ENCODE peak calls at places on chromosomes 11 and 22, in five cellular contexts. H is mucosa of descending colon, N is fibroblast of villous mesenchyme, X is heart left ventricle, B is cardiac fibroblast. S is an unnamed sample.

GRCh38 chr11:113675565-113675964 is 30.5 kb downstream of the TMPRSS5 start:
- DNase-seq in H (no peak), N (no peak), X (no peak), B (peak), S (no peak)

GRCh38 chr11:94732617-94733292 is 35.4 kb upstream of the AMOTL1 start:
- DNase-seq in H (no peak), N (peak), X (peak), B (peak), S (peak)

GRCh38 chr22:19769393-19769715 is 8.8 kb downstream of the TBX1 start:
- DNase-seq in H (peak), N (no peak), X (no peak), B (no peak), S (no peak)

GRCh38 chr11:118939948-118940598 is 14.3 kb upstream of the BCL9L start:
- DNase-seq in H (peak), N (no peak), X (peak), B (no peak), S (no peak)

GRCh38 chr11:31687861-31688260 is 123.3 kb downstream of the PAX6 start:
- DNase-seq in H (no peak), N (no peak), X (no peak), B (no peak), S (no peak)

GRCh38 chr22:42368379-42369249 is 63.6 kb downstream of the NFAM1 start:
- DNase-seq in H (peak), N (no peak), X (no peak), B (no peak), S (no peak)

GRCh38 chr11:30322162-30322561 is 742 bp upstream of the ARL14EP start:
- DNase-seq in H (no peak), N (no peak), X (no peak), B (no peak), S (no peak)

GRCh38 chr11:70772950-70773349 is 374.6 kb downstream of the CTTN start:
- DNase-seq in H (no peak), N (no peak), X (no peak), B (no peak), S (no peak)

GRCh38 chr11:2135018-2135569 is 4.1 kb downstream of the IGF2 start:
- DNase-seq in H (peak), N (no peak), X (peak), B (no peak), S (no peak)

GRCh38 chr11:103085758-103086365 is 6.1 kb downstream of the DCUN1D5 start:
- DNase-seq in H (no peak), N (peak), X (no peak), B (peak), S (peak)

DNA sequence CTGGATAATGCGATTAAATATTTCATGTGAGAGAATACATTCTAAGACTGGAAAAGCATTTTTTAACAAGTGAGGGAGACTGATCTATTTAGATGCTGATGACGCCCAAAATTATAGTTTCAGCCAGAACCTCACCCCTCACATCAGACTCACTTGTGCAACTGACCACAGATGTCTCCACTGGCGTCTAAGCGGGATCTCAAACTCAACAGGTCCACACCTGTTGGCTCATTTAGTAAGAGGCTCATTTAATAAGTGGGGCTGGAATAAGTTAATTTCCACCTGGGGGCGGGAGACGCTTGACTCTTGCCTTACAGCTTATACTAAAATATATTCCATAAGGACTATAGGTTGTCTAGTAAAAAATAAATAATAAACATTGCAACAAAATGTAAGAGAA is 47.5 kb downstream of the MORC2 start:
- DNase-seq in H (no peak), N (no peak), X (no peak), B (peak), S (peak)
- H3K4me3 ChIP-seq in H (no peak), N (peak), X (peak), B (no peak), S (peak)

GRCh38 chr11:63635762-63636465 is 21.7 kb upstream of the PLAAT3 start:
- DNase-seq in H (peak), N (peak), X (no peak), B (peak), S (peak)

GRCh38 chr11:63639195-63639832 is 25.1 kb upstream of the PLAAT3 start:
- DNase-seq in H (no peak), N (peak), X (no peak), B (peak), S (peak)

GRCh38 chr11:63643205-63643604 is 28.0 kb downstream of the ATL3 start:
- DNase-seq in H (no peak), N (no peak), X (no peak), B (no peak), S (no peak)

GRCh38 chr11:63641727-63642126 is 27.5 kb upstream of the PLAAT3 start:
- DNase-seq in H (no peak), N (peak), X (no peak), B (peak), S (peak)
- TF ChIP-seq CTCF in H (no peak), N (peak), X (no peak), B (no peak), S (no peak)

DNA sequence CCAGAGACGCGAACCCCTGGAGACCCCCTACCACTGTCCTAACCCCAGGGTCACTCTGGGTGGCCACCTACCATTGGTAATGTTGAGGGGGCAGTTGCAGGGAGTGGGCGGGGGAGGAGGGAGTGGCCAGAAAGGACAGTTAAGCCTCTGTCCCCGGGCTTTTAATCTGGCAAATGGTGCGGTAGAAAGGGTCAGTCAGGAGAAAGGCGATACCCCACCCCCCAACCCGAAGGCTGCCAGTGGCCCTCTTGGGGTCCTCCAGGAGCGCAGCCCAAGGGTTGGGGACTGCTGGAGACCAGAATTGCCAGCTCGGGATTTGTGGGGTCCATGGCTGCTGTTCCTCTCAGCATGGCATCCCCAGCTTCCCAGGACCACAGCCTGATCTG is 742 bp downstream of the P2RY2 start:
- DNase-seq in H (no peak), N (no peak), X (no peak), B (no peak), S (no peak)
- H3K4me3 ChIP-seq in H (peak), N (peak), X (peak), B (peak), S (peak)

DNA sequence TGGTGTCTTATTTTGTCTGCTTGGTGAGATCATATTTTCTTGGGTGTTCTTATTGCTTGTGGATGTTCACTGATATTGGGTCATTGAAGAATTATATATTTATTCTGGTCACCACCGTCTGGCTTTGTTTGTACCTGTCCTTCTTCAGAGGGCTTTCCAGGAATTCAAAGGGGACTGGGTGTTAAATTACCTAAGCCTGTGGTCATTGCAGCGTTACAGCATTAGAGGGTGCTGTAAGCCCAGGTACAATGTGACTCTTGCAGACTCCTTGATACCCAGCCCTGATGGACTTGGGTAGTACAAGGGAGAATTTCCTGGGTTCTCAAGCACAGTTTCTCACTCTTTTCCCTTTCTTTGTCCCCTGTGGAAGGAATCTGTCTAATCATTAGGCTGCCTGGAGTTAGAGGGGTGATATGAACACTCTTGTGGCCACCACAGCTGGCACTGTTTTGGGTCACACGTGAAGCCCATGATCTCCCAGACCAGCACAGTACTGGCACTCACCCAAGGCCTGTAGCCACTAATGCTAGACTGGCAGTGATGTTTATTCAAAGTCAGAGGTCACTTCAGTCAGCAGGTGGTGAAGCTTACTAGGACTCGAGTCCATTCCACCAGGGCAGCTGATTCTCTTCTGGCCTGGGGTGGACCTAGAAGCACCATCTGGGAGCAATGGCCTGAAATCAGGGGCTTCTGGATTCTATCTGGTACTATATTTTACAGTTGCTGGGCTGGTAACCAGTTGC is 56.1 kb upstream of the NARS2 start:
- DNase-seq in H (no peak), N (no peak), X (no peak), B (no peak), S (no peak)
- TF ChIP-seq CTCF in H (no peak), N (no peak), X (no peak), B (no peak), S (no peak)

GRCh38 chr11:85668157-85668556 is 3.2 kb upstream of the CREBZF start:
- DNase-seq in H (no peak), N (no peak), X (no peak), B (no peak), S (no peak)

GRCh38 chr11:85663781-85664560 is 958 bp downstream of the CREBZF start:
- DNase-seq in H (peak), N (peak), X (peak), B (peak), S (peak)

GRCh38 chr11:85664561-85665481 is at the start of gene CREBZF:
- DNase-seq in H (peak), N (peak), X (peak), B (peak), S (peak)

GRCh38 chr11:85666687-85667086 is 1.8 kb upstream of the CREBZF start:
- DNase-seq in H (no peak), N (no peak), X (no peak), B (no peak), S (no peak)

GRCh38 chr11:85665756-85666155 is 827 bp upstream of the CREBZF start:
- DNase-seq in H (no peak), N (peak), X (no peak), B (no peak), S (no peak)
- H3K4me3 ChIP-seq in H (no peak), N (no peak), X (no peak), B (no peak), S (no peak)

GRCh38 chr22:16917144-16918003 is 90.6 kb downstream of the GAB4 start:
- DNase-seq in H (peak), N (peak), X (peak), B (peak), S (peak)
- TF ChIP-seq CTCF in H (peak), N (peak), X (peak), B (peak), S (peak)

DNA sequence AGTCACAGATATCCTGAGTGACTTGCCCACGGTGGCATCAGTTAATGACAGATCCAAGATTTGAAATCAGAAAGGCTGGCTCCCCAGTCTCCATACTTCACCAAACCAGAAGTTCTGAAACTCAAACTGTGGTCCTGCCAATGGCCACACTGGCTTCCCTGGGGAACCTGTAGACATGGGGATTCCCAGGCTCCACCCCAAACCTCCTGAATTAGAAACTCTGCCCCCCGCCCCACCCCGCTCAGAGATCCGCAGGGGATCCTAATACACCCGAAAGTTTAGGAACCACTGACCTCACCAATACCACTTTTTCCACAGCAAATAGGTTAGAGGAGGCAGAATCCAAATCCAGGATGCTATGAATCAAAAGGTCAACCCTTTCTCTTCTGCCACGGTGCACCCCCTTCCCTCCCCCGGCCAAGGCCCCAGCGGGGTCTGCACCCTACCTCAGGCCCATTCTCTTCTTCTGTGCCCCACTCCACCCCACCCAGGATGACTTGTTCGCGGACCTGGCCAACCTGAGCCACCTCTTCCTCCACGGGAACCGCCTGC is 15.4 kb downstream of the RTN4RL2 start:
- DNase-seq in H (no peak), N (no peak), X (no peak), B (no peak), S (no peak)
- H3K4me3 ChIP-seq in H (no peak), N (peak), X (peak), B (peak), S (no peak)

GRCh38 chr11:124917115-124917637 is 1.9 kb upstream of the HEPN1 start:
- DNase-seq in H (no peak), N (peak), X (no peak), B (peak), S (peak)

GRCh38 chr11:124916370-124916710 is 2.7 kb upstream of the HEPN1 start:
- DNase-seq in H (no peak), N (no peak), X (no peak), B (no peak), S (no peak)

GRCh38 chr11:124919836-124920755 is 1.0 kb downstream of the HEPN1 start:
- DNase-seq in H (no peak), N (no peak), X (no peak), B (no peak), S (no peak)

GRCh38 chr11:124918950-124919349 is at the start of gene HEPN1:
- DNase-seq in H (no peak), N (no peak), X (no peak), B (no peak), S (no peak)

DNA sequence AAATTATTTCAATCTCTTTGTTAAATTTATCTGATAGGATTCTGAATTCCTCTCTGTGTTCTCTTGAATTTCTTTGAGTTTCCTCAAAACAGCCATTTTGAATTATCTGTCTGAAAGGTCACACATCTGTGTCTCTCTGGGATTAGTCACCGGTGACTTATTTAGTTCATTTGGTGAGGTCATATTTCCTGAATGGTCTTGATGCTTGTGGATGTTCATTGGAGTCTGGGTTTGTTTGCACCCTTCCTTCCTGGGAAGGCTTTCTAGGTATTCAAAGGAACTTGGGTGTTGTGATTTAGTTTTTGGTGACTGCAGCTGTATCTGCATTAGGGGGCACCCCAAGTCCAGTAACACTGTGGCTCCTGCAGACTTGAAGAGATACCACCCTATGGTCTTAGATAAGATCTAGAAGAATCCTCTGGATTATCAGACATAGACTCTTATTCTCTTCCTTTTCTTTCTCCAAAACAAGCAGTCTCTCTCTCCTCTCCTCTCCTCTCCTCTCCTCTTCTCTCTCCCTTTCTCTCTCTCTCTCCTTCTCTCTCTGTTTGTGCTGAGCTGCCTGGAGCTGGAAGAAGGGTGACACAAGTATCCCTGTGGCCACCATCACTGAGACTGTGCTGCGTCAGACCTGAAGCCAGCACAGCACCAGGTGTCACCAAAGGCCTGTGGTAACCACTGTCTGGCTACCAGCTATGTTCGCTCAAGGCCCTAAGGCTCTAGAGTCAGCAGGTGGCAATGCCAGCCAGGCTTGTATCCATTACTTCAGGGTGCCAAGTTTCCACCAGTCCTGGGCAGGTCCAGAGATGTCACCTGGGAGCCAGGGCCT is 3.3 kb upstream of the HEPN1 start:
- DNase-seq in H (no peak), N (no peak), X (no peak), B (peak), S (no peak)
- TF ChIP-seq CTCF in H (no peak), N (no peak), X (no peak), B (no peak), S (no peak)

GRCh38 chr11:64757549-64758329 is 2.0 kb downstream of the PYGM start:
- DNase-seq in H (no peak), N (no peak), X (no peak), B (no peak), S (no peak)

GRCh38 chr11:64759722-64760719 is at the start of gene PYGM:
- DNase-seq in H (peak), N (peak), X (peak), B (peak), S (no peak)

GRCh38 chr11:64760759-64761417 is 1.1 kb upstream of the PYGM start:
- DNase-seq in H (no peak), N (no peak), X (no peak), B (no peak), S (no peak)

GRCh38 chr11:64759131-64759721 is 548 bp downstream of the PYGM start:
- DNase-seq in H (no peak), N (no peak), X (no peak), B (no peak), S (no peak)

DNA sequence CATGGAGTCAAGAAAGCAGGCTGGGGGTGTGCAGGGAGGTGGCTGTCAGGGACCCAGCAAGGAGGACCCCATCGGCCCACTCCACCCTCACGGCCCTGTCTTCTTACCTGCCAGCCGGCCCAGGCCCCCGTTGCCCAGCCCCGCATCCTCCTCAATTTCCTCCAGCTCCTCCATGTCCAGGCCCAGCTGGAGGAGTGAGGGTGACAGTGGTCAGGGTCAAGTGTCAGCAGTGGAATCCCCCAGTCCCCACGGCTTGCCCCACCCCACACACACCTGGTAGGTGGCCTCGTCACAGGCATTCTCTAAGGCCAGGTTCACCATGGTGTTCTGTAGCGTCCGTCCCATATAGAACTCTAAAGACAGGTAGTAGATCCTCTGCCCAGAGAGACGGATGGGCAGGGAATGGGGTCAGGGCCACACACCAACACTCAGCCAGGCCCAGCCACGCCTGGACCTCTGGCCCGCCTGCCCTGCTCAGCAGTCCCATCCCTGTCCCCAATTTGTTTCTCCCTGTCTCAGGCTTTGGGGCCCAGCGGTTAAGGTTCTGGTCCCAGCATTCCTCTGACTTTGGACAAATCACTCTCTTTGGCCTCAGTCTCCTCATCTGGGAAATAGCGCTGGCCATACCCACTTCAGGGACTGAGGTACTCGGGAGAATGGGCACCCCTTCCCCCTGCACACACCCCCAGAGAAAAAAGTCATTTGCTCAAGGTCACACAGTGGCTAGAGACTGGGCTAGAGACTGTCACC is 1.3 kb downstream of the PYGM start:
- DNase-seq in H (no peak), N (no peak), X (no peak), B (no peak), S (no peak)
- H3K4me3 ChIP-seq in H (no peak), N (no peak), X (peak), B (no peak), S (no peak)